ENCODE peak calls at places on chromosomes 3 and 15, in seven cellular contexts. One of them, this sample, is unnamed.

GRCh38 chr3:11078826-11079520 is 75.3 kb upstream of the HRH1 start:
- DNase-seq in fibroblast of mammary gland: no peak
- DNase-seq in left ventricle myocardium inferior: no peak
- DNase-seq in transverse colon: no peak
- DNase-seq in GM12864: no peak
- DNase-seq in lung: no peak
- DNase-seq in kidney: no peak
- DNase-seq in this sample: no peak

GRCh38 chr15:40310001-40310959 is 2.5 kb upstream of the PLCB2 start:
- DNase-seq in transverse colon: peak; percentile 65
- DNase-seq in lung: peak; percentile 57
- DNase-seq in GM12864: no peak
- DNase-seq in fibroblast of mammary gland: peak; percentile 30
- DNase-seq in left ventricle myocardium inferior: peak; percentile 62
- DNase-seq in kidney: peak; percentile 77
- DNase-seq in this sample: no peak

GRCh38 chr3:15797600-15798303 is at the start of gene ANKRD28:
- DNase-seq in transverse colon: no peak
- DNase-seq in GM12864: no peak
- DNase-seq in kidney: no peak
- DNase-seq in left ventricle myocardium inferior: no peak
- DNase-seq in lung: no peak
- DNase-seq in fibroblast of mammary gland: peak; percentile 98
- DNase-seq in this sample: peak; percentile 96

GRCh38 chr3:136194409-136195257 is 1.5 kb downstream of the MSL2 start:
- DNase-seq in left ventricle myocardium inferior: peak; percentile 36
- DNase-seq in fibroblast of mammary gland: no peak
- DNase-seq in kidney: no peak
- DNase-seq in GM12864: no peak
- DNase-seq in transverse colon: peak; percentile 52
- DNase-seq in lung: peak; percentile 34
- DNase-seq in this sample: no peak

GRCh38 chr3:139264375-139264774 is 79.4 kb upstream of the MRPS22 start:
- DNase-seq in kidney: no peak
- DNase-seq in fibroblast of mammary gland: no peak
- DNase-seq in lung: no peak
- DNase-seq in GM12864: no peak
- DNase-seq in left ventricle myocardium inferior: no peak
- DNase-seq in transverse colon: no peak
- DNase-seq in this sample: no peak

GRCh38 chr3:46865034-46865507 is 1.8 kb upstream of the MYL3 start:
- DNase-seq in kidney: peak; percentile 84
- DNase-seq in left ventricle myocardium inferior: peak; percentile 68
- DNase-seq in transverse colon: no peak
- DNase-seq in lung: peak; percentile 65
- DNase-seq in fibroblast of mammary gland: peak; percentile 62
- DNase-seq in GM12864: no peak
- DNase-seq in this sample: no peak

GRCh38 chr3:155391583-155391982 is 98.1 kb upstream of the STRIT1 start:
- DNase-seq in kidney: no peak
- DNase-seq in fibroblast of mammary gland: peak; percentile 95
- DNase-seq in GM12864: no peak
- DNase-seq in lung: peak; percentile 51
- DNase-seq in transverse colon: peak; percentile 8
- DNase-seq in left ventricle myocardium inferior: peak; percentile 25
- DNase-seq in this sample: peak; percentile 74

GRCh38 chr3:187750041-187750512 is 4.8 kb upstream of the BCL6 start:
- DNase-seq in kidney: peak; percentile 88
- DNase-seq in fibroblast of mammary gland: no peak
- DNase-seq in left ventricle myocardium inferior: no peak
- DNase-seq in transverse colon: peak; percentile 74
- DNase-seq in lung: peak; percentile 71
- DNase-seq in GM12864: no peak
- DNase-seq in this sample: no peak

GRCh38 chr3:61110576-61110975 is 140.7 kb downstream of the FHIT start:
- DNase-seq in left ventricle myocardium inferior: no peak
- DNase-seq in lung: no peak
- DNase-seq in fibroblast of mammary gland: no peak
- DNase-seq in GM12864: no peak
- DNase-seq in kidney: no peak
- DNase-seq in transverse colon: no peak
- DNase-seq in this sample: no peak

GRCh38 chr3:134721214-134721613 is 70.4 kb upstream of the KY start:
- DNase-seq in lung: no peak
- DNase-seq in kidney: no peak
- DNase-seq in left ventricle myocardium inferior: no peak
- DNase-seq in transverse colon: no peak
- DNase-seq in GM12864: no peak
- DNase-seq in fibroblast of mammary gland: peak; percentile 5
- DNase-seq in this sample: no peak

GRCh38 chr15:98888839-98889479 is 118.6 kb downstream of the PGPEP1L start:
- DNase-seq in fibroblast of mammary gland: peak; percentile 68
- DNase-seq in GM12864: no peak
- DNase-seq in transverse colon: no peak
- DNase-seq in kidney: no peak
- DNase-seq in lung: no peak
- DNase-seq in left ventricle myocardium inferior: no peak
- DNase-seq in this sample: no peak

GRCh38 chr3:176906046-176906905 is 291.0 kb downstream of the TBL1XR1 start:
- DNase-seq in GM12864: no peak
- DNase-seq in fibroblast of mammary gland: peak; percentile 89
- DNase-seq in left ventricle myocardium inferior: no peak
- DNase-seq in kidney: no peak
- DNase-seq in lung: peak; percentile 33
- DNase-seq in transverse colon: no peak
- DNase-seq in this sample: peak; percentile 96

GRCh38 chr3:42900226-42900625 is 5.7 kb upstream of the ZNF662 start:
- DNase-seq in lung: no peak
- DNase-seq in transverse colon: no peak
- DNase-seq in left ventricle myocardium inferior: no peak
- DNase-seq in fibroblast of mammary gland: no peak
- DNase-seq in GM12864: no peak
- DNase-seq in kidney: no peak
- DNase-seq in this sample: no peak

GRCh38 chr3:130488288-130488687 is 28.7 kb upstream of the COL6A6 start:
- DNase-seq in left ventricle myocardium inferior: no peak
- DNase-seq in lung: no peak
- DNase-seq in GM12864: no peak
- DNase-seq in transverse colon: no peak
- DNase-seq in kidney: no peak
- DNase-seq in fibroblast of mammary gland: peak; percentile 53
- DNase-seq in this sample: no peak

GRCh38 chr3:108847187-108847586 is 24.6 kb downstream of the TRAT1 start:
- DNase-seq in kidney: no peak
- DNase-seq in transverse colon: no peak
- DNase-seq in left ventricle myocardium inferior: no peak
- DNase-seq in lung: no peak
- DNase-seq in fibroblast of mammary gland: no peak
- DNase-seq in GM12864: no peak
- DNase-seq in this sample: no peak

GRCh38 chr3:127970966-127971592 is 56.0 kb downstream of the KBTBD12 start:
- DNase-seq in GM12864: peak; percentile 47
- DNase-seq in left ventricle myocardium inferior: no peak
- DNase-seq in lung: no peak
- DNase-seq in fibroblast of mammary gland: peak; percentile 62
- DNase-seq in transverse colon: peak; percentile 29
- DNase-seq in kidney: no peak
- DNase-seq in this sample: peak; percentile 46

GRCh38 chr15:60374628-60375081 is 23.1 kb downstream of the ANXA2 start:
- DNase-seq in transverse colon: no peak
- DNase-seq in lung: peak; percentile 62
- DNase-seq in left ventricle myocardium inferior: no peak
- DNase-seq in GM12864: no peak
- DNase-seq in fibroblast of mammary gland: peak; percentile 98
- DNase-seq in kidney: peak; percentile 80
- DNase-seq in this sample: peak; percentile 95

GRCh38 chr3:63864008-63864871 is 573 bp downstream of the ATXN7 start:
- DNase-seq in lung: peak; percentile 36
- DNase-seq in transverse colon: peak; percentile 51
- DNase-seq in kidney: peak; percentile 85
- DNase-seq in left ventricle myocardium inferior: peak; percentile 45
- DNase-seq in fibroblast of mammary gland: no peak
- DNase-seq in GM12864: no peak
- DNase-seq in this sample: no peak

GRCh38 chr3:10744098-10744465 is 71.9 kb upstream of the SLC6A11 start:
- DNase-seq in lung: no peak
- DNase-seq in kidney: no peak
- DNase-seq in fibroblast of mammary gland: no peak
- DNase-seq in left ventricle myocardium inferior: no peak
- DNase-seq in GM12864: no peak
- DNase-seq in transverse colon: no peak
- DNase-seq in this sample: no peak

GRCh38 chr15:89143503-89144162 is 55.4 kb downstream of the ABHD2 start:
- DNase-seq in fibroblast of mammary gland: peak; percentile 94
- DNase-seq in lung: no peak
- DNase-seq in kidney: peak; percentile 69
- DNase-seq in left ventricle myocardium inferior: no peak
- DNase-seq in transverse colon: no peak
- DNase-seq in GM12864: no peak
- DNase-seq in this sample: peak; percentile 91

GRCh38 chr3:10883478-10884234 is 67.6 kb downstream of the SLC6A11 start:
- DNase-seq in fibroblast of mammary gland: peak; percentile 2
- DNase-seq in lung: no peak
- DNase-seq in transverse colon: no peak
- DNase-seq in left ventricle myocardium inferior: no peak
- DNase-seq in kidney: no peak
- DNase-seq in GM12864: no peak
- DNase-seq in this sample: no peak

GRCh38 chr15:65184305-65184943 is 718 bp downstream of the CLPX start:
- DNase-seq in kidney: peak; percentile 86
- DNase-seq in transverse colon: peak; percentile 73
- DNase-seq in GM12864: no peak
- DNase-seq in lung: peak; percentile 59
- DNase-seq in left ventricle myocardium inferior: peak; percentile 57
- DNase-seq in fibroblast of mammary gland: peak; percentile 52
- DNase-seq in this sample: no peak

DNA sequence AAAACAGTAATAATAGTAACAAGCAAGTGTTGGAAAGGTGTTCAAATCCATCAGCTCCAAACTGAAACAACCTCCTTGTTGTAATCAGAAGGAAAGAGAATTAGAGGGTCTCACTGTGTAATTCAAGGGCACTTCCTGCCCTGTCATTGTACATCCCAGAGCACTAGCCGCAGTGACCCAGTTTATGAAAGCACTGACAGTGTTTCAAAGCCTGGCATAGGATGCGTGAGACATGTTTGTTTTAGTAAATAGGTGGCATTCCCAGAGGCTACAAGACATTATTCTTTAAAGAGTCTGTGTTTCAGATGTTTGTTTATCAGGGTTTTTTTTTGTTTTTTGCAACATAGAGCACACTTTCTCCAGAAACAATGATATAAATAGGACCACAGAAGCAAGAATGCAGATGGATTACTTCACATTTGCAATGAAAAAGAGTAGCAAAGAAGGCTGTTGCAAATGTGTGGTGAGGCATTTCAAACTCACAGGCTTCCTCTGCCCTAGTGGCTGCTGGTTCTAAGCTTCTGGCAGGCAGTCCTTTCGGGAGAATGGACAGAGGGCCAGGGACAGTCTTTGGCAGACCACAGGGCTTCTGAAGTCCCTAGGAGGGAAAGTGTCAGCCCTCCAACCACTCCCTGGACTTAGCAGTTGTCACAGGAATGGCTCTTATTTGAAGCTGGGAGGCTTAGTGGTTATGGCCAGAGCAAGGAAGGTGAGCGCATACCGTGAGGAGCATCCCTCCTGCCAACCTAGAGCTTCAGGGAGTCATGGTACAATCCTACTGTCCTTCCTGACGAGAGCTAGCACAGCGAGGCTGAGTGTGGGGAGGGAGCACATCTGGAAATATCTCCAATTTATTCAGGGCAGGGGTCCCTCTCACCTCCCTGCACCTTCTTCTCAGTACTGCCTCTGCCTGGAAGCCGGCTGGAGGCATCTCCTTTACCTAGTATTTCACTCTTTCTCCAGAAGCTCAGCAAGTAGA is 31.4 kb upstream of the TIPARP start:
- DNase-seq in fibroblast of mammary gland: no peak
- DNase-seq in left ventricle myocardium inferior: no peak
- DNase-seq in kidney: no peak
- DNase-seq in GM12864: no peak
- DNase-seq in lung: no peak
- DNase-seq in transverse colon: no peak
- DNase-seq in this sample: no peak
- H3K4me3 ChIP-seq in fibroblast of mammary gland: no peak overlapping the region
- H3K4me3 ChIP-seq in left ventricle myocardium inferior: no peak overlapping the region
- H3K4me3 ChIP-seq in kidney: peak overlapping the region; percentile 40
- H3K4me3 ChIP-seq in GM12864: no peak overlapping the region
- H3K4me3 ChIP-seq in lung: no peak overlapping the region
- H3K4me3 ChIP-seq in transverse colon: no peak overlapping the region
- H3K4me3 ChIP-seq in this sample: no peak overlapping the region

GRCh38 chr3:72567474-72567873 is 280.8 kb downstream of the SHQ1 start:
- DNase-seq in transverse colon: no peak
- DNase-seq in lung: no peak
- DNase-seq in left ventricle myocardium inferior: no peak
- DNase-seq in kidney: no peak
- DNase-seq in fibroblast of mammary gland: no peak
- DNase-seq in GM12864: no peak
- DNase-seq in this sample: no peak
- TF ChIP-seq CTCF in transverse colon: no peak
- TF ChIP-seq CTCF in lung: no peak
- TF ChIP-seq CTCF in left ventricle myocardium inferior: no peak
- TF ChIP-seq CTCF in kidney: no peak
- TF ChIP-seq CTCF in fibroblast of mammary gland: no peak
- TF ChIP-seq CTCF in GM12864: no peak
- TF ChIP-seq CTCF in this sample: no peak

GRCh38 chr3:119657887-119658702 is 2.3 kb downstream of the POPDC2 start:
- DNase-seq in GM12864: no peak
- DNase-seq in lung: no peak
- DNase-seq in left ventricle myocardium inferior: no peak
- DNase-seq in transverse colon: no peak
- DNase-seq in fibroblast of mammary gland: no peak
- DNase-seq in kidney: no peak
- DNase-seq in this sample: no peak

GRCh38 chr3:119659584-119660291 is 651 bp downstream of the POPDC2 start:
- DNase-seq in transverse colon: no peak
- DNase-seq in left ventricle myocardium inferior: no peak
- DNase-seq in lung: no peak
- DNase-seq in fibroblast of mammary gland: no peak
- DNase-seq in GM12864: no peak
- DNase-seq in kidney: peak; percentile 47
- DNase-seq in this sample: no peak

GRCh38 chr3:119658994-119659393 is 1.4 kb downstream of the POPDC2 start:
- DNase-seq in lung: no peak
- DNase-seq in transverse colon: no peak
- DNase-seq in left ventricle myocardium inferior: no peak
- DNase-seq in GM12864: no peak
- DNase-seq in kidney: no peak
- DNase-seq in fibroblast of mammary gland: no peak
- DNase-seq in this sample: no peak

GRCh38 chr3:119662604-119663377 is 2.4 kb upstream of the POPDC2 start:
- DNase-seq in GM12864: no peak
- DNase-seq in transverse colon: no peak
- DNase-seq in left ventricle myocardium inferior: no peak
- DNase-seq in fibroblast of mammary gland: peak; percentile 73
- DNase-seq in kidney: no peak
- DNase-seq in lung: no peak
- DNase-seq in this sample: no peak

GRCh38 chr3:119660474-119661150 is at the start of gene POPDC2:
- DNase-seq in left ventricle myocardium inferior: peak; percentile 32
- DNase-seq in transverse colon: no peak
- DNase-seq in lung: no peak
- DNase-seq in kidney: no peak
- DNase-seq in GM12864: no peak
- DNase-seq in fibroblast of mammary gland: peak; percentile 51
- DNase-seq in this sample: no peak
- H3K4me3 ChIP-seq in left ventricle myocardium inferior: peak within 1 kb of the TSS; percentile 71
- H3K4me3 ChIP-seq in transverse colon: peak within 1 kb of the TSS; percentile 34
- H3K4me3 ChIP-seq in lung: no peak within 1 kb of the TSS
- H3K4me3 ChIP-seq in kidney: no peak within 1 kb of the TSS
- H3K4me3 ChIP-seq in GM12864: no peak within 1 kb of the TSS
- H3K4me3 ChIP-seq in fibroblast of mammary gland: no peak within 1 kb of the TSS
- H3K4me3 ChIP-seq in this sample: no peak within 1 kb of the TSS

GRCh38 chr3:193262707-193263106 is 21.7 kb downstream of the PLAAT1 start:
- DNase-seq in left ventricle myocardium inferior: no peak
- DNase-seq in kidney: no peak
- DNase-seq in fibroblast of mammary gland: no peak
- DNase-seq in GM12864: no peak
- DNase-seq in lung: no peak
- DNase-seq in transverse colon: no peak
- DNase-seq in this sample: no peak
- TF ChIP-seq CTCF in left ventricle myocardium inferior: peak; percentile 27
- TF ChIP-seq CTCF in kidney: no peak
- TF ChIP-seq CTCF in fibroblast of mammary gland: no peak
- TF ChIP-seq CTCF in GM12864: no peak
- TF ChIP-seq CTCF in lung: no peak
- TF ChIP-seq CTCF in transverse colon: no peak
- TF ChIP-seq CTCF in this sample: no peak

This sample was measured in astrocyte of the cerebellum.